ENCODE peak calls at places on chromosome 5, in ten cellular contexts. One of them, this sample, is unnamed.

GRCh38 chr5:159826351-159827222 is 89.7 kb upstream of the ADRA1B start:
- DNase-seq in IMR-90: peak
- DNase-seq in stomach: peak
- DNase-seq in erythroblast: no peak
- DNase-seq in H54: peak
- DNase-seq in body of pancreas: no peak
- DNase-seq in thyroid gland: peak
- DNase-seq in spleen: no peak
- DNase-seq in heart left ventricle: no peak
- DNase-seq in tibial nerve: no peak
- DNase-seq in this sample: no peak

GRCh38 chr5:73892806-73893205 is 266.8 kb downstream of the ARHGEF28 start:
- DNase-seq in thyroid gland: no peak
- DNase-seq in tibial nerve: no peak
- DNase-seq in IMR-90: peak
- DNase-seq in heart left ventricle: no peak
- DNase-seq in H54: no peak
- DNase-seq in body of pancreas: no peak
- DNase-seq in erythroblast: no peak
- DNase-seq in spleen: no peak
- DNase-seq in stomach: no peak
- DNase-seq in this sample: no peak

GRCh38 chr5:168301593-168302388 is 10.3 kb downstream of the WWC1 start:
- DNase-seq in tibial nerve: no peak
- DNase-seq in IMR-90: no peak
- DNase-seq in erythroblast: no peak
- DNase-seq in H54: no peak
- DNase-seq in thyroid gland: peak
- DNase-seq in heart left ventricle: no peak
- DNase-seq in stomach: peak
- DNase-seq in body of pancreas: peak
- DNase-seq in spleen: no peak
- DNase-seq in this sample: no peak

GRCh38 chr5:143985832-143986485 is 174.0 kb downstream of the HMHB1 start:
- DNase-seq in H54: peak
- DNase-seq in body of pancreas: no peak
- DNase-seq in erythroblast: no peak
- DNase-seq in stomach: no peak
- DNase-seq in spleen: no peak
- DNase-seq in heart left ventricle: no peak
- DNase-seq in IMR-90: peak
- DNase-seq in tibial nerve: no peak
- DNase-seq in thyroid gland: no peak
- DNase-seq in this sample: peak

GRCh38 chr5:31809037-31809910 is 170.3 kb downstream of the PDZD2 start:
- DNase-seq in IMR-90: peak
- DNase-seq in heart left ventricle: peak
- DNase-seq in H54: peak
- DNase-seq in thyroid gland: peak
- DNase-seq in erythroblast: peak
- DNase-seq in body of pancreas: peak
- DNase-seq in stomach: peak
- DNase-seq in tibial nerve: peak
- DNase-seq in spleen: no peak
- DNase-seq in this sample: peak

GRCh38 chr5:98349251-98349989 is 424.0 kb upstream of the RGMB start:
- DNase-seq in H54: peak
- DNase-seq in stomach: no peak
- DNase-seq in body of pancreas: no peak
- DNase-seq in erythroblast: peak
- DNase-seq in heart left ventricle: no peak
- DNase-seq in IMR-90: peak
- DNase-seq in thyroid gland: no peak
- DNase-seq in tibial nerve: no peak
- DNase-seq in spleen: no peak
- DNase-seq in this sample: peak

GRCh38 chr5:4233671-4234070 is 638.0 kb downstream of the IRX1 start:
- DNase-seq in spleen: no peak
- DNase-seq in erythroblast: no peak
- DNase-seq in tibial nerve: no peak
- DNase-seq in heart left ventricle: no peak
- DNase-seq in body of pancreas: no peak
- DNase-seq in IMR-90: no peak
- DNase-seq in stomach: no peak
- DNase-seq in thyroid gland: no peak
- DNase-seq in H54: no peak
- DNase-seq in this sample: no peak

GRCh38 chr5:1745806-1746370 is 53.7 kb downstream of the MRPL36 start:
- DNase-seq in IMR-90: no peak
- DNase-seq in stomach: peak
- DNase-seq in body of pancreas: peak
- DNase-seq in H54: no peak
- DNase-seq in tibial nerve: no peak
- DNase-seq in heart left ventricle: no peak
- DNase-seq in spleen: peak
- DNase-seq in thyroid gland: no peak
- DNase-seq in erythroblast: no peak
- DNase-seq in this sample: no peak

GRCh38 chr5:43202380-43202779 is 10.4 kb downstream of the NIM1K start:
- DNase-seq in spleen: no peak
- DNase-seq in erythroblast: no peak
- DNase-seq in tibial nerve: no peak
- DNase-seq in IMR-90: no peak
- DNase-seq in heart left ventricle: no peak
- DNase-seq in H54: no peak
- DNase-seq in body of pancreas: no peak
- DNase-seq in thyroid gland: peak
- DNase-seq in stomach: no peak
- DNase-seq in this sample: no peak

GRCh38 chr5:59483971-59484472 is 409.5 kb downstream of the PDE4D start:
- DNase-seq in stomach: no peak
- DNase-seq in tibial nerve: no peak
- DNase-seq in thyroid gland: no peak
- DNase-seq in H54: no peak
- DNase-seq in spleen: no peak
- DNase-seq in erythroblast: no peak
- DNase-seq in IMR-90: peak
- DNase-seq in body of pancreas: no peak
- DNase-seq in heart left ventricle: no peak
- DNase-seq in this sample: peak

GRCh38 chr5:140140435-140140834 is 14.7 kb downstream of the IGIP start:
- DNase-seq in tibial nerve: no peak
- DNase-seq in IMR-90: no peak
- DNase-seq in spleen: no peak
- DNase-seq in H54: no peak
- DNase-seq in stomach: no peak
- DNase-seq in thyroid gland: peak
- DNase-seq in erythroblast: no peak
- DNase-seq in body of pancreas: no peak
- DNase-seq in heart left ventricle: peak
- DNase-seq in this sample: no peak

GRCh38 chr5:105639511-105639910 is 2031.2 kb downstream of the EFNA5 start:
- DNase-seq in body of pancreas: no peak
- DNase-seq in H54: no peak
- DNase-seq in tibial nerve: no peak
- DNase-seq in erythroblast: no peak
- DNase-seq in stomach: no peak
- DNase-seq in IMR-90: no peak
- DNase-seq in heart left ventricle: no peak
- DNase-seq in spleen: no peak
- DNase-seq in thyroid gland: no peak
- DNase-seq in this sample: no peak

GRCh38 chr5:14695152-14695551 is 30.6 kb downstream of the OTULIN start:
- DNase-seq in H54: no peak
- DNase-seq in heart left ventricle: no peak
- DNase-seq in tibial nerve: no peak
- DNase-seq in erythroblast: no peak
- DNase-seq in body of pancreas: no peak
- DNase-seq in spleen: no peak
- DNase-seq in IMR-90: no peak
- DNase-seq in stomach: no peak
- DNase-seq in thyroid gland: no peak
- DNase-seq in this sample: no peak

GRCh38 chr5:14698495-14698894 is 34.0 kb downstream of the OTULIN start:
- DNase-seq in IMR-90: no peak
- DNase-seq in thyroid gland: peak
- DNase-seq in body of pancreas: no peak
- DNase-seq in erythroblast: no peak
- DNase-seq in spleen: no peak
- DNase-seq in stomach: no peak
- DNase-seq in heart left ventricle: no peak
- DNase-seq in tibial nerve: no peak
- DNase-seq in H54: no peak
- DNase-seq in this sample: no peak

GRCh38 chr5:14699159-14699558 is 34.6 kb downstream of the OTULIN start:
- DNase-seq in body of pancreas: no peak
- DNase-seq in H54: no peak
- DNase-seq in stomach: no peak
- DNase-seq in thyroid gland: no peak
- DNase-seq in IMR-90: no peak
- DNase-seq in spleen: no peak
- DNase-seq in erythroblast: no peak
- DNase-seq in heart left ventricle: no peak
- DNase-seq in tibial nerve: no peak
- DNase-seq in this sample: no peak

GRCh38 chr5:14696057-14696456 is 31.5 kb downstream of the OTULIN start:
- DNase-seq in thyroid gland: no peak
- DNase-seq in spleen: no peak
- DNase-seq in heart left ventricle: no peak
- DNase-seq in body of pancreas: no peak
- DNase-seq in erythroblast: peak
- DNase-seq in H54: no peak
- DNase-seq in tibial nerve: no peak
- DNase-seq in stomach: no peak
- DNase-seq in IMR-90: peak
- DNase-seq in this sample: no peak

GRCh38 chr5:14696851-14697250 is 32.3 kb downstream of the OTULIN start:
- DNase-seq in IMR-90: no peak
- DNase-seq in tibial nerve: no peak
- DNase-seq in body of pancreas: no peak
- DNase-seq in heart left ventricle: no peak
- DNase-seq in spleen: no peak
- DNase-seq in thyroid gland: peak
- DNase-seq in H54: no peak
- DNase-seq in stomach: no peak
- DNase-seq in erythroblast: no peak
- DNase-seq in this sample: no peak
- TF ChIP-seq POLR2A in IMR-90: no peak
- TF ChIP-seq POLR2A in tibial nerve: no peak
- TF ChIP-seq POLR2A in body of pancreas: no peak
- TF ChIP-seq POLR2A in heart left ventricle: no peak
- TF ChIP-seq POLR2A in spleen: no peak
- TF ChIP-seq POLR2A in thyroid gland: no peak
- TF ChIP-seq POLR2A in H54: no peak
- TF ChIP-seq POLR2A in stomach: no peak
- TF ChIP-seq POLR2A in erythroblast: no peak
- TF ChIP-seq POLR2A in this sample: no peak

DNA sequence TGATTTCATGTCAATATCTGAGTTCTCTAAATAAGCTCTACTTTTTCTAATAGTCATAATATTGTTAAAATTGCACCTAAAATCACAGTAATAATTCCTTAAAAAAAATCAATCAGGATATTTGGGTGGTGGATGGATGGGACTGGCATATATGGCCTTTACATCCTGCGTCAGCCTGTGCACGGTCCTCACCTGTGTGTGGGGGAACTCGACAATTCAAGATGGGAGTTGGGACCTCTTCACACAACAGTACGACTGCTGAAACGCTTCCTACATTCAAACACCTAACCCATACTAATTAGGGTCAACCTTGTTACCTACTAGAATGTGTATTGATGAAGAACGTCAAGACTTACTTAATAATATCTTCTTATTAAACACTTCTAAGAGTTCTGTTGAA is 90.5 kb downstream of the OSMR start:
- DNase-seq in erythroblast: no peak
- DNase-seq in tibial nerve: no peak
- DNase-seq in H54: no peak
- DNase-seq in heart left ventricle: no peak
- DNase-seq in body of pancreas: no peak
- DNase-seq in stomach: no peak
- DNase-seq in spleen: no peak
- DNase-seq in IMR-90: no peak
- DNase-seq in thyroid gland: no peak
- DNase-seq in this sample: no peak
- TF ChIP-seq POLR2A in erythroblast: no peak
- TF ChIP-seq POLR2A in tibial nerve: no peak
- TF ChIP-seq POLR2A in H54: no peak
- TF ChIP-seq POLR2A in heart left ventricle: no peak
- TF ChIP-seq POLR2A in body of pancreas: no peak
- TF ChIP-seq POLR2A in stomach: no peak
- TF ChIP-seq POLR2A in spleen: no peak
- TF ChIP-seq POLR2A in IMR-90: no peak
- TF ChIP-seq POLR2A in thyroid gland: no peak
- TF ChIP-seq POLR2A in this sample: no peak

GRCh38 chr5:129094087-129094923 is at the start of gene ISOC1:
- DNase-seq in stomach: peak
- DNase-seq in heart left ventricle: peak
- DNase-seq in tibial nerve: peak
- DNase-seq in body of pancreas: peak
- DNase-seq in IMR-90: peak
- DNase-seq in spleen: peak
- DNase-seq in erythroblast: peak
- DNase-seq in H54: peak
- DNase-seq in thyroid gland: peak
- DNase-seq in this sample: peak
- TF ChIP-seq POLR2A in stomach: no peak
- TF ChIP-seq POLR2A in heart left ventricle: peak
- TF ChIP-seq POLR2A in tibial nerve: peak
- TF ChIP-seq POLR2A in body of pancreas: peak
- TF ChIP-seq POLR2A in IMR-90: peak
- TF ChIP-seq POLR2A in spleen: peak
- TF ChIP-seq POLR2A in erythroblast: peak
- TF ChIP-seq POLR2A in H54: peak
- TF ChIP-seq POLR2A in thyroid gland: peak
- TF ChIP-seq POLR2A in this sample: peak

DNA sequence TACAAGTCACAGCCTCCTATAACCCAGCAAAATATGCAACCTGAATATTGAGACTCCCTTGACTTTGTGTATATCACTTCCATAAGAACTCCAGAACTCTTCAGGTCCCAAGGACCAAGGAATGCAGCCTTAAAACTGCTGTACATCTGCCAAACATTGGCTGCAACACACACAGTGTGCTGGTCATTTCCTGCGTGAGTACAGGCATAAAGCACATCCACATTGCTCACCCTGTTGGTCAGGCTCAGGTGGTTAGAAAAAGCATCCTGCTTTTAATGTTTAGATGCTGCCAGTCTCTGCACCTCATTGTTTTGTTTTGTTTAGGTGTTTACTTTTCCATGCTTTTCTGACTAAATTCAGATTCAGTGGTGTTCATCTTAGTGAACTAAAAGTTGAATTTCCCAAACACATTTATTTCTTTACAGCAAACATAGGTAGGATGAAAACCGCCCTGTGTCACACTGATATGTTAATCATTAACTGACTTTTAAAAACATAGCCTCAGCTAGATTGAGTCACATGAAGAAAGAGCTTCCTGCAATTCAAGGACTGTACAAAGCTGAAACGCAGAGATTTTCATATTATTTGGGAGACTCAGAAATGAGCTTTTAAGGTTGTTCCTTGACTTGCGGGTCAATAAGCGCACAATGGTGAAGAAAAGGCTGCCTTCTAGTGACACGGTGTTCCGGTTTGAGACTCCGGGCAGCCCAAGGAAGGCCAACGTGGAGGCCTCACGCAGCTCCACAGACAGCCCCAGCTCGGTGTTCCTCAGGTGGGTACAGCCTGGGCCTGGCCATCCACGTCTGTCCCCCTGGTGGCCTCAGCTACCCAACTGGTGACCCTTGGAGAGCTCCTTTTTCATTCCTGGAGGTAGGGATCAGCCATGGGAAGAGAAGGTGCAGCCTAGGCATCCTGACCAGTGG is 52.2 kb upstream of the GRAMD2B start:
- DNase-seq in heart left ventricle: no peak
- DNase-seq in stomach: peak
- DNase-seq in thyroid gland: no peak
- DNase-seq in tibial nerve: no peak
- DNase-seq in IMR-90: peak
- DNase-seq in spleen: no peak
- DNase-seq in erythroblast: no peak
- DNase-seq in body of pancreas: peak
- DNase-seq in H54: no peak
- DNase-seq in this sample: no peak
- TF ChIP-seq POLR2A in heart left ventricle: no peak
- TF ChIP-seq POLR2A in stomach: no peak
- TF ChIP-seq POLR2A in thyroid gland: no peak
- TF ChIP-seq POLR2A in tibial nerve: no peak
- TF ChIP-seq POLR2A in IMR-90: no peak
- TF ChIP-seq POLR2A in spleen: no peak
- TF ChIP-seq POLR2A in erythroblast: no peak
- TF ChIP-seq POLR2A in body of pancreas: peak
- TF ChIP-seq POLR2A in H54: no peak
- TF ChIP-seq POLR2A in this sample: no peak